ENCODE peak calls at places on chromosomes 2 and 18, in seven cellular contexts. One of them, this sample, is unnamed.

GRCh38 chr2:229245013-229245412 is 26.1 kb downstream of the PID1 start:
- DNase-seq in AG08395: no peak
- DNase-seq in fibroblast of the conjunctiva: no peak
- DNase-seq in right lobe of liver: no peak
- DNase-seq in NCI-H2081: no peak
- DNase-seq in A549: no peak
- DNase-seq in HS-27A: no peak
- DNase-seq in this sample: no peak

GRCh38 chr2:155356250-155356649 is 657.8 kb downstream of the KCNJ3 start:
- DNase-seq in AG08395: no peak
- DNase-seq in fibroblast of the conjunctiva: no peak
- DNase-seq in right lobe of liver: no peak
- DNase-seq in NCI-H2081: no peak
- DNase-seq in A549: no peak
- DNase-seq in HS-27A: no peak
- DNase-seq in this sample: no peak

GRCh38 chr2:141994066-141994465 is 136.8 kb downstream of the LRP1B start:
- DNase-seq in AG08395: no peak
- DNase-seq in fibroblast of the conjunctiva: no peak
- DNase-seq in right lobe of liver: no peak
- DNase-seq in NCI-H2081: no peak
- DNase-seq in A549: no peak
- DNase-seq in HS-27A: no peak
- DNase-seq in this sample: no peak

GRCh38 chr18:3451989-3452749 is 2.2 kb downstream of the TGIF1 start:
- DNase-seq in AG08395: peak; percentile 9
- DNase-seq in fibroblast of the conjunctiva: no peak
- DNase-seq in right lobe of liver: peak; percentile 57
- DNase-seq in NCI-H2081: peak; percentile 12
- DNase-seq in A549: peak; percentile 71
- DNase-seq in HS-27A: peak; percentile 42
- DNase-seq in this sample: peak; percentile 25

GRCh38 chr2:32711219-32711618 is 83.4 kb downstream of the TTC27 start:
- DNase-seq in AG08395: peak; percentile 19
- DNase-seq in fibroblast of the conjunctiva: peak; percentile 88
- DNase-seq in right lobe of liver: no peak
- DNase-seq in NCI-H2081: no peak
- DNase-seq in A549: peak; percentile 12
- DNase-seq in HS-27A: no peak
- DNase-seq in this sample: no peak

GRCh38 chr18:26792661-26793060 is 72.8 kb downstream of the AQP4 start:
- DNase-seq in AG08395: no peak
- DNase-seq in fibroblast of the conjunctiva: no peak
- DNase-seq in right lobe of liver: no peak
- DNase-seq in NCI-H2081: no peak
- DNase-seq in A549: peak; percentile 44
- DNase-seq in HS-27A: peak; percentile 53
- DNase-seq in this sample: no peak

GRCh38 chr2:96315400-96316071 is 9.6 kb upstream of the ITPRIPL1 start:
- DNase-seq in AG08395: peak; percentile 72
- DNase-seq in fibroblast of the conjunctiva: peak; percentile 49
- DNase-seq in right lobe of liver: no peak
- DNase-seq in NCI-H2081: no peak
- DNase-seq in A549: peak; percentile 39
- DNase-seq in HS-27A: peak; percentile 43
- DNase-seq in this sample: no peak

GRCh38 chr18:31658670-31659573 is 25.5 kb downstream of the B4GALT6 start:
- DNase-seq in AG08395: no peak
- DNase-seq in fibroblast of the conjunctiva: peak; percentile 1
- DNase-seq in right lobe of liver: no peak
- DNase-seq in NCI-H2081: no peak
- DNase-seq in A549: no peak
- DNase-seq in HS-27A: no peak
- DNase-seq in this sample: no peak

GRCh38 chr2:149768320-149768799 is 180.8 kb upstream of the MMADHC start:
- DNase-seq in AG08395: peak; percentile 12
- DNase-seq in fibroblast of the conjunctiva: no peak
- DNase-seq in right lobe of liver: no peak
- DNase-seq in NCI-H2081: peak; percentile 40
- DNase-seq in A549: no peak
- DNase-seq in HS-27A: no peak
- DNase-seq in this sample: no peak

GRCh38 chr18:44960580-44960979 is 279.9 kb downstream of the SETBP1 start:
- DNase-seq in AG08395: no peak
- DNase-seq in fibroblast of the conjunctiva: no peak
- DNase-seq in right lobe of liver: no peak
- DNase-seq in NCI-H2081: no peak
- DNase-seq in A549: no peak
- DNase-seq in HS-27A: no peak
- DNase-seq in this sample: no peak

GRCh38 chr18:59917422-59917821 is 17.6 kb downstream of the PMAIP1 start:
- DNase-seq in AG08395: no peak
- DNase-seq in fibroblast of the conjunctiva: no peak
- DNase-seq in right lobe of liver: no peak
- DNase-seq in NCI-H2081: no peak
- DNase-seq in A549: peak; percentile 48
- DNase-seq in HS-27A: no peak
- DNase-seq in this sample: no peak

GRCh38 chr2:101806123-101806522 is 108.6 kb downstream of the MAP4K4 start:
- DNase-seq in AG08395: peak; percentile 56
- DNase-seq in fibroblast of the conjunctiva: peak; percentile 53
- DNase-seq in right lobe of liver: no peak
- DNase-seq in NCI-H2081: no peak
- DNase-seq in A549: peak; percentile 53
- DNase-seq in HS-27A: peak; percentile 72
- DNase-seq in this sample: no peak

GRCh38 chr2:42513252-42513918 is 19.6 kb upstream of the KCNG3 start:
- DNase-seq in AG08395: peak; percentile 74
- DNase-seq in fibroblast of the conjunctiva: peak; percentile 23
- DNase-seq in right lobe of liver: no peak
- DNase-seq in NCI-H2081: peak; percentile 31
- DNase-seq in A549: peak; percentile 76
- DNase-seq in HS-27A: peak; percentile 47
- DNase-seq in this sample: no peak

GRCh38 chr18:62576277-62576676 is 53.5 kb downstream of the ZCCHC2 start:
- DNase-seq in AG08395: no peak
- DNase-seq in fibroblast of the conjunctiva: no peak
- DNase-seq in right lobe of liver: no peak
- DNase-seq in NCI-H2081: no peak
- DNase-seq in A549: no peak
- DNase-seq in HS-27A: no peak
- DNase-seq in this sample: no peak

GRCh38 chr2:166173263-166173662 is 45.4 kb upstream of the SCN1A start:
- DNase-seq in AG08395: no peak
- DNase-seq in fibroblast of the conjunctiva: no peak
- DNase-seq in right lobe of liver: no peak
- DNase-seq in NCI-H2081: peak; percentile 6
- DNase-seq in A549: no peak
- DNase-seq in HS-27A: no peak
- DNase-seq in this sample: no peak

GRCh38 chr2:64998658-64999061 is 9.5 kb downstream of the SLC1A4 start:
- DNase-seq in AG08395: peak; percentile 25
- DNase-seq in fibroblast of the conjunctiva: no peak
- DNase-seq in right lobe of liver: peak; percentile 35
- DNase-seq in NCI-H2081: no peak
- DNase-seq in A549: no peak
- DNase-seq in HS-27A: no peak
- DNase-seq in this sample: peak; percentile 59

GRCh38 chr2:30026091-30027055 is 105.0 kb upstream of the ALK start:
- DNase-seq in AG08395: peak; percentile 75
- DNase-seq in fibroblast of the conjunctiva: peak; percentile 6
- DNase-seq in right lobe of liver: peak; percentile 54
- DNase-seq in NCI-H2081: peak; percentile 38
- DNase-seq in A549: peak; percentile 50
- DNase-seq in HS-27A: no peak
- DNase-seq in this sample: peak; percentile 78

GRCh38 chr2:168120730-168121129 is 126.7 kb downstream of the STK39 start:
- DNase-seq in AG08395: no peak
- DNase-seq in fibroblast of the conjunctiva: peak; percentile 8
- DNase-seq in right lobe of liver: no peak
- DNase-seq in NCI-H2081: no peak
- DNase-seq in A549: no peak
- DNase-seq in HS-27A: no peak
- DNase-seq in this sample: no peak

GRCh38 chr18:45662468-45662867 is 47.2 kb downstream of the SLC14A2 start:
- DNase-seq in AG08395: peak; percentile 58
- DNase-seq in fibroblast of the conjunctiva: no peak
- DNase-seq in right lobe of liver: no peak
- DNase-seq in NCI-H2081: no peak
- DNase-seq in A549: no peak
- DNase-seq in HS-27A: no peak
- DNase-seq in this sample: no peak

GRCh38 chr2:97858442-97858841 is 137.3 kb downstream of the TMEM131 start:
- DNase-seq in AG08395: no peak
- DNase-seq in fibroblast of the conjunctiva: no peak
- DNase-seq in right lobe of liver: no peak
- DNase-seq in NCI-H2081: no peak
- DNase-seq in A549: peak; percentile 11
- DNase-seq in HS-27A: no peak
- DNase-seq in this sample: no peak

GRCh38 chr2:205650450-205650849 is 31.9 kb upstream of the NRP2 start:
- DNase-seq in AG08395: peak; percentile 93
- DNase-seq in fibroblast of the conjunctiva: peak; percentile 88
- DNase-seq in right lobe of liver: no peak
- DNase-seq in NCI-H2081: no peak
- DNase-seq in A549: no peak
- DNase-seq in HS-27A: no peak
- DNase-seq in this sample: no peak

GRCh38 chr18:10329116-10329515 is 125.3 kb upstream of the APCDD1 start:
- DNase-seq in AG08395: peak; percentile 56
- DNase-seq in fibroblast of the conjunctiva: no peak
- DNase-seq in right lobe of liver: no peak
- DNase-seq in NCI-H2081: no peak
- DNase-seq in A549: no peak
- DNase-seq in HS-27A: no peak
- DNase-seq in this sample: peak; percentile 28

GRCh38 chr2:111226797-111227700 is 106.3 kb downstream of the BCL2L11 start:
- DNase-seq in AG08395: peak; percentile 44
- DNase-seq in fibroblast of the conjunctiva: peak; percentile 32
- DNase-seq in right lobe of liver: no peak
- DNase-seq in NCI-H2081: no peak
- DNase-seq in A549: no peak
- DNase-seq in HS-27A: peak; percentile 80
- DNase-seq in this sample: no peak

GRCh38 chr2:3211256-3211970 is 166.2 kb downstream of the EIPR1 start:
- DNase-seq in AG08395: no peak
- DNase-seq in fibroblast of the conjunctiva: no peak
- DNase-seq in right lobe of liver: no peak
- DNase-seq in NCI-H2081: no peak
- DNase-seq in A549: no peak
- DNase-seq in HS-27A: no peak
- DNase-seq in this sample: no peak

GRCh38 chr2:85008252-85008651 is 37.3 kb downstream of the KCMF1 start:
- DNase-seq in AG08395: no peak
- DNase-seq in fibroblast of the conjunctiva: no peak
- DNase-seq in right lobe of liver: no peak
- DNase-seq in NCI-H2081: no peak
- DNase-seq in A549: no peak
- DNase-seq in HS-27A: no peak
- DNase-seq in this sample: no peak

GRCh38 chr2:177816740-177817139 is 255.8 kb downstream of the PDE11A start:
- DNase-seq in AG08395: no peak
- DNase-seq in fibroblast of the conjunctiva: no peak
- DNase-seq in right lobe of liver: no peak
- DNase-seq in NCI-H2081: peak; percentile 54
- DNase-seq in A549: no peak
- DNase-seq in HS-27A: no peak
- DNase-seq in this sample: no peak